ENCODE peak calls at places on chromosomes 16 and 17, in six cellular contexts. M is NCI-H446, U is psoas muscle, F is ascending aorta, B is EL, S is uterus. X is an unnamed sample.

GRCh38 chr16:85970712-85971220 is 71.8 kb downstream of the IRF8 start:
- DNase-seq in S (no peak), B (no peak), F (no peak), M (no peak), U (no peak), X (no peak)

GRCh38 chr17:6286239-6286638 is 148.7 kb downstream of the AIPL1 start:
- DNase-seq in B (no peak), M (no peak), U (no peak), F (no peak), S (no peak), X (no peak)

GRCh38 chr16:8655184-8655717 is 19.2 kb upstream of the ABAT start:
- DNase-seq in M (no peak), S (no peak), B (peak; percentile 44), U (no peak), F (no peak), X (no peak)

GRCh38 chr17:8160741-8161221 is 2.0 kb downstream of the VAMP2 start:
- DNase-seq in B (no peak), M (no peak), F (no peak), U (peak; percentile 12), S (no peak), X (peak; percentile 69)

GRCh38 chr17:49555495-49556018 is 20.1 kb upstream of the NXPH3 start:
- DNase-seq in B (no peak), F (no peak), U (no peak), S (no peak), M (peak; percentile 19), X (no peak)

GRCh38 chr17:49334744-49335512 is 27.1 kb downstream of the ZNF652 start:
- DNase-seq in S (no peak), M (no peak), B (no peak), U (no peak), F (no peak), X (no peak)

GRCh38 chr16:48558269-48558915 is 51.6 kb downstream of the N4BP1 start:
- DNase-seq in S (no peak), B (peak; percentile 61), M (no peak), U (no peak), F (no peak), X (no peak)

GRCh38 chr17:55661963-55662834 is 60.5 kb downstream of the TMEM100 start:
- DNase-seq in M (no peak), U (no peak), S (no peak), B (no peak), F (no peak), X (no peak)

GRCh38 chr16:5041604-5042133 is 7.9 kb upstream of the NAGPA start:
- DNase-seq in U (no peak), S (no peak), B (peak; percentile 59), M (no peak), F (no peak), X (no peak)

X was measured in coronary artery.